ENCODE peak calls at places on chromosomes 7 and 10, in five cellular contexts. B is hepatocyte, E is keratinocyte, D is DND-41, M is H1. G is an unnamed sample. For H3K27me3, the result is how much of the 10 kb centered on the place peaks cover.

GRCh38 chr7:50661345-50662058 is 96.3 kb upstream of the DDC start:
- DNase-seq in D (no peak), M (no peak), B (no peak), E (no peak), G (no peak)

GRCh38 chr7:118280319-118281012 is 56.0 kb downstream of the ANKRD7 start:
- DNase-seq in B (no peak), D (no peak), E (no peak), M (no peak), G (no peak)

GRCh38 chr7:95897557-95898183 is 125.3 kb downstream of the DYNC1I1 start:
- DNase-seq in E (no peak), M (no peak), B (no peak), D (no peak), G (no peak)

GRCh38 chr10:11725912-11726311 is 16.3 kb upstream of the ECHDC3 start:
- DNase-seq in E (no peak), M (no peak), B (no peak), D (no peak), G (no peak)

GRCh38 chr10:6737758-6738463 is 157.8 kb upstream of the PRKCQ start:
- DNase-seq in D (no peak), B (peak), M (no peak), E (no peak), G (peak)

GRCh38 chr7:84364708-84365107 is 170.1 kb upstream of the SEMA3A start:
- DNase-seq in B (no peak), M (no peak), D (no peak), E (no peak), G (peak)

GRCh38 chr10:78332013-78332412 is 298.4 kb downstream of the RPS24 start:
- DNase-seq in B (no peak), M (peak), D (no peak), E (no peak), G (peak)

GRCh38 chr7:51233375-51233774 is 83.2 kb downstream of the COBL start:
- DNase-seq in D (no peak), E (no peak), M (no peak), B (no peak), G (no peak)

GRCh38 chr10:86267286-86268195 is 99.1 kb downstream of the GRID1 start:
- DNase-seq in D (no peak), B (no peak), M (peak), E (no peak), G (no peak)

GRCh38 chr7:19754521-19755116 is 18.8 kb downstream of the TMEM196 start:
- DNase-seq in D (no peak), E (no peak), M (no peak), B (peak), G (peak)

GRCh38 chr7:2012044-2012900 is 220.5 kb downstream of the MAD1L1 start:
- DNase-seq in B (no peak), E (no peak), D (no peak), M (no peak), G (no peak)

GRCh38 chr7:30613366-30614325 is 19.0 kb downstream of the GARS1 start:
- DNase-seq in D (no peak), M (no peak), E (no peak), B (no peak), G (peak)

GRCh38 chr7:43612128-43612527 is 29.2 kb downstream of the STK17A start:
- DNase-seq in D (no peak), M (no peak), E (no peak), B (no peak), G (peak)

GRCh38 chr7:27182285-27182827 is 2.7 kb downstream of the HOXA11 start:
- DNase-seq in D (no peak), M (peak), B (no peak), E (no peak), G (no peak)

GRCh38 chr7:138974675-138975237 is 6.4 kb downstream of the KIAA1549 start:
- DNase-seq in E (no peak), M (no peak), B (no peak), D (no peak), G (no peak)

GRCh38 chr7:155644971-155645509 is 579 bp downstream of the RBM33 start:
- DNase-seq in B (peak), E (no peak), D (peak), M (no peak), G (peak)

DNA sequence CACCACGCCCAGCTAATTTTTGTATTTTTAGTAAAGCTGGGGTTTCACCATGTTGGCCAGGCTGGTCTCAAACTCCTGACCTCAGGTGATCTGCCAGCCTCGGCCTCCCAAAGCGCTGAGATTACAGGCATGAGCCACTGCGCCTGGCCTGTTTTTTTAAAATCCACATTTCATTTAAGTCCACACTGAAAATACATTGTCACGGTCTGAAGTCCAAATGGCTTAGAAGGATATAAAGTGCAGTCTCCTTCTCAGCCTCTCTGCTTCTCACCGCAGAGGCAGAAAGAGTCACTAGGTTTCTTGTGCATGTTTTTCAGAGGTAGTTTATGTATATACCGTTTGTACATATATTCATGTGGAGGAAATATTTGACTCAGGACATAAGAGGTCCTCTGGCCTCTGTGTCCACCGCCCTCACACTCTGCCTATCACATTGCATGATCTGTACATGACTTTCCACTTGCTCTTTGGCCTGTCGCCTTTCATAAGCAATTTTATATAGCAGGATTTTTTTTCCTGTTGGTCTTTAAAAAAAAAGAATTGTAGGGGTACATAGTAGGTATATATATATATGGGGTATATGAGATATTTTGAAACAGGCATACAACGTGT is 42.9 kb downstream of the BLNK start:
- DNase-seq in B (peak), E (no peak), M (no peak), D (no peak), G (no peak)
- H3K4me2 ChIP-seq in B (no peak), E (no peak), M (no peak), D (no peak), G (no peak)

DNA sequence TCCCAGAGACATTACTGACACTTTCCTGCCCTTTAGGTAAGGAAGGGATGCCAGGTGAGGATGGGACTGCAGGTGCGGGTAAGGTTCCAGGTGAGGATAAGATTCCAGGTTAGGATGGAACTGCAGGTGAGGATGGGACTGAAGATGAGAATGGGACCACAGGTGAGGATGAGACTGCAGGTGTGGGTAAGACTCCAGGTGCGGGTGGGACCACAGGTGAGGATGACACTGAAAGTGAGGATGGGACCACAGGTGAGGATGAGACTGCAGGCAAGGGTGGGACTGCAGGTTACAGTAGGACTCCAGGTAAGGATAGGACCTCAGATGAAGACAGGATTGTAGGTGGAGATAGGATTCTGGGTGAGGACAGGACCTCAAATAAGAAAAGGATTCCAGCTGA is 322.3 kb downstream of the WDR37 start:
- DNase-seq in B (no peak), D (no peak), M (no peak), E (no peak), G (no peak)
- H3K27me3 ChIP-seq in B (under half), D (under half), M (under half), E (under half), G (under half)

DNA sequence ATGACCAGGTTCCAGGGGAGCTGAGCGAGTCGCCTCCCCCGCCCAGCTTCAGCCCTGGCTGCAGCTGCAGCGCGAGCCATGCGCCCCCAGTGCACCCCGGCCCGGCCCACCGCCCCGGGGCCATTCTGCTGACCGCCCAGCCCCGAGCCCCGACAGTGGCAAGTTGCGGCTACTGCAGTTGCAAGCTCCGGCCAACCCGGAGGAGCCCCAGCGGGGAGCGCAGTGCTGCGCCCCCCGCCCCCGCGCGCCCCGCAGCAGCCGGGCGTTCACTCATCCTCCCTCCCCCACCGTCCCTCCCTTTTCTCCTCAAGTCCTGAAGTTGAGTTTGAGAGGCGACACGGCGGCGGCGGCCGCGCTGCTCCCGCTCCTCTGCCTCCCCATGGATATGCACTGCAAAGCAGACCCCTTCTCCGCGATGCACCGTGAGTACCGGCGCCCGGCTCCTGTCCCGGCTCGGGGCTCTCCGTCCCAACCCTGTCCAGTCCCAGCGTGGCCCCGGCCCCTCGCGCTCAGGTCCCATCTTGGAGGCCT is 565 bp downstream of the PAX2 start:
- DNase-seq in M (peak), B (no peak), E (no peak), D (no peak), G (no peak)
- TF ChIP-seq EZH2 in M (no peak), B (peak), E (no peak), D (no peak), G (no peak)

GRCh38 chr10:32384185-32384584 is 37.2 kb upstream of the EPC1 start:
- DNase-seq in D (no peak), E (no peak), M (no peak), B (peak), G (no peak)
- H3K4me2 ChIP-seq in D (no peak), E (no peak), M (no peak), B (no peak), G (no peak)

G was measured in GM23248.